ENCODE peak calls at places on chromosomes 13 and 19, in seven cellular contexts. One of them, this sample, is unnamed.

GRCh38 chr19:21593008-21593427 is 87.6 kb downstream of the ZNF429 start:
- DNase-seq in IMR-90: no peak
- DNase-seq in endothelial cell of umbilical vein: no peak
- DNase-seq in colonic mucosa: no peak
- DNase-seq in right atrium auricular region: no peak
- DNase-seq in cardiac muscle cell: no peak
- DNase-seq in naive thymus-derived CD4-positive, alpha-beta T cell: no peak
- DNase-seq in this sample: no peak

GRCh38 chr19:48636859-48637448 is at the start of gene DBP:
- DNase-seq in IMR-90: no peak
- DNase-seq in endothelial cell of umbilical vein: no peak
- DNase-seq in colonic mucosa: no peak
- DNase-seq in right atrium auricular region: no peak
- DNase-seq in cardiac muscle cell: peak; percentile 69
- DNase-seq in naive thymus-derived CD4-positive, alpha-beta T cell: no peak
- DNase-seq in this sample: peak; percentile 58

GRCh38 chr19:43777163-43777700 is 3.5 kb downstream of the KCNN4 start:
- DNase-seq in IMR-90: peak; percentile 36
- DNase-seq in endothelial cell of umbilical vein: no peak
- DNase-seq in colonic mucosa: no peak
- DNase-seq in right atrium auricular region: no peak
- DNase-seq in cardiac muscle cell: no peak
- DNase-seq in naive thymus-derived CD4-positive, alpha-beta T cell: peak; percentile 39
- DNase-seq in this sample: peak; percentile 57

GRCh38 chr13:75929074-75929473 is 292.9 kb downstream of the LMO7 start:
- DNase-seq in IMR-90: no peak
- DNase-seq in endothelial cell of umbilical vein: no peak
- DNase-seq in colonic mucosa: no peak
- DNase-seq in right atrium auricular region: no peak
- DNase-seq in cardiac muscle cell: no peak
- DNase-seq in naive thymus-derived CD4-positive, alpha-beta T cell: no peak
- DNase-seq in this sample: no peak

GRCh38 chr19:41870401-41870873 is 6.6 kb upstream of the CD79A start:
- DNase-seq in IMR-90: peak; percentile 61
- DNase-seq in endothelial cell of umbilical vein: no peak
- DNase-seq in colonic mucosa: no peak
- DNase-seq in right atrium auricular region: no peak
- DNase-seq in cardiac muscle cell: no peak
- DNase-seq in naive thymus-derived CD4-positive, alpha-beta T cell: no peak
- DNase-seq in this sample: peak; percentile 80

GRCh38 chr13:97254809-97255208 is 32.7 kb downstream of the MBNL2 start:
- DNase-seq in IMR-90: peak; percentile 86
- DNase-seq in endothelial cell of umbilical vein: no peak
- DNase-seq in colonic mucosa: no peak
- DNase-seq in right atrium auricular region: no peak
- DNase-seq in cardiac muscle cell: no peak
- DNase-seq in naive thymus-derived CD4-positive, alpha-beta T cell: no peak
- DNase-seq in this sample: peak; percentile 66

GRCh38 chr13:43786766-43787517 is at the start of gene ENOX1:
- DNase-seq in IMR-90: peak; percentile 74
- DNase-seq in endothelial cell of umbilical vein: peak; percentile 45
- DNase-seq in colonic mucosa: peak; percentile 22
- DNase-seq in right atrium auricular region: no peak
- DNase-seq in cardiac muscle cell: peak; percentile 86
- DNase-seq in naive thymus-derived CD4-positive, alpha-beta T cell: peak; percentile 5
- DNase-seq in this sample: peak; percentile 69

GRCh38 chr19:17090501-17091074 is 15.0 kb downstream of the MYO9B start:
- DNase-seq in IMR-90: peak; percentile 60
- DNase-seq in endothelial cell of umbilical vein: no peak
- DNase-seq in colonic mucosa: no peak
- DNase-seq in right atrium auricular region: no peak
- DNase-seq in cardiac muscle cell: no peak
- DNase-seq in naive thymus-derived CD4-positive, alpha-beta T cell: no peak
- DNase-seq in this sample: no peak

GRCh38 chr13:29502391-29503008 is 93.0 kb downstream of the SLC7A1 start:
- DNase-seq in IMR-90: no peak
- DNase-seq in endothelial cell of umbilical vein: no peak
- DNase-seq in colonic mucosa: no peak
- DNase-seq in right atrium auricular region: no peak
- DNase-seq in cardiac muscle cell: no peak
- DNase-seq in naive thymus-derived CD4-positive, alpha-beta T cell: no peak
- DNase-seq in this sample: no peak

GRCh38 chr19:1020868-1021425 is at the start of gene TMEM259:
- DNase-seq in IMR-90: peak; percentile 96
- DNase-seq in endothelial cell of umbilical vein: peak; percentile 97
- DNase-seq in colonic mucosa: peak; percentile 98
- DNase-seq in right atrium auricular region: peak; percentile 97
- DNase-seq in cardiac muscle cell: peak; percentile 99
- DNase-seq in naive thymus-derived CD4-positive, alpha-beta T cell: peak; percentile 98
- DNase-seq in this sample: peak; percentile 93

GRCh38 chr19:6718741-6719539 is 1.5 kb downstream of the C3 start:
- DNase-seq in IMR-90: no peak
- DNase-seq in endothelial cell of umbilical vein: no peak
- DNase-seq in colonic mucosa: no peak
- DNase-seq in right atrium auricular region: no peak
- DNase-seq in cardiac muscle cell: peak; percentile 9
- DNase-seq in naive thymus-derived CD4-positive, alpha-beta T cell: no peak
- DNase-seq in this sample: no peak

GRCh38 chr13:113155201-113155600 is 3.2 kb upstream of the PROZ start:
- DNase-seq in IMR-90: no peak
- DNase-seq in endothelial cell of umbilical vein: no peak
- DNase-seq in colonic mucosa: no peak
- DNase-seq in right atrium auricular region: peak; percentile 55
- DNase-seq in cardiac muscle cell: no peak
- DNase-seq in naive thymus-derived CD4-positive, alpha-beta T cell: no peak
- DNase-seq in this sample: no peak

GRCh38 chr13:67117010-67117550 is 113.1 kb downstream of the PCDH9 start:
- DNase-seq in IMR-90: no peak
- DNase-seq in endothelial cell of umbilical vein: no peak
- DNase-seq in colonic mucosa: no peak
- DNase-seq in right atrium auricular region: no peak
- DNase-seq in cardiac muscle cell: no peak
- DNase-seq in naive thymus-derived CD4-positive, alpha-beta T cell: no peak
- DNase-seq in this sample: no peak

GRCh38 chr13:109792416-109793090 is 6.2 kb upstream of the IRS2 start:
- DNase-seq in IMR-90: no peak
- DNase-seq in endothelial cell of umbilical vein: no peak
- DNase-seq in colonic mucosa: no peak
- DNase-seq in right atrium auricular region: no peak
- DNase-seq in cardiac muscle cell: no peak
- DNase-seq in naive thymus-derived CD4-positive, alpha-beta T cell: no peak
- DNase-seq in this sample: no peak

GRCh38 chr13:74270018-74270417 is 135.8 kb upstream of the KLF12 start:
- DNase-seq in IMR-90: peak; percentile 10
- DNase-seq in endothelial cell of umbilical vein: no peak
- DNase-seq in colonic mucosa: no peak
- DNase-seq in right atrium auricular region: no peak
- DNase-seq in cardiac muscle cell: no peak
- DNase-seq in naive thymus-derived CD4-positive, alpha-beta T cell: no peak
- DNase-seq in this sample: no peak

GRCh38 chr13:99124695-99125334 is 75.8 kb upstream of the UBAC2 start:
- DNase-seq in IMR-90: peak; percentile 45
- DNase-seq in endothelial cell of umbilical vein: peak; percentile 86
- DNase-seq in colonic mucosa: no peak
- DNase-seq in right atrium auricular region: no peak
- DNase-seq in cardiac muscle cell: no peak
- DNase-seq in naive thymus-derived CD4-positive, alpha-beta T cell: no peak
- DNase-seq in this sample: peak; percentile 7

GRCh38 chr13:98142427-98143156 is at the start of gene FARP1:
- DNase-seq in IMR-90: peak; percentile 65
- DNase-seq in endothelial cell of umbilical vein: peak; percentile 55
- DNase-seq in colonic mucosa: peak; percentile 79
- DNase-seq in right atrium auricular region: no peak
- DNase-seq in cardiac muscle cell: peak; percentile 91
- DNase-seq in naive thymus-derived CD4-positive, alpha-beta T cell: no peak
- DNase-seq in this sample: peak; percentile 79

GRCh38 chr19:7994923-7995682 is 10.3 kb downstream of the ELAVL1 start:
- DNase-seq in IMR-90: peak; percentile 10
- DNase-seq in endothelial cell of umbilical vein: no peak
- DNase-seq in colonic mucosa: no peak
- DNase-seq in right atrium auricular region: no peak
- DNase-seq in cardiac muscle cell: no peak
- DNase-seq in naive thymus-derived CD4-positive, alpha-beta T cell: no peak
- DNase-seq in this sample: no peak

GRCh38 chr19:38386968-38387549 is 775 bp downstream of the GGN start:
- DNase-seq in IMR-90: no peak
- DNase-seq in endothelial cell of umbilical vein: no peak
- DNase-seq in colonic mucosa: peak; percentile 27
- DNase-seq in right atrium auricular region: no peak
- DNase-seq in cardiac muscle cell: peak; percentile 13
- DNase-seq in naive thymus-derived CD4-positive, alpha-beta T cell: no peak
- DNase-seq in this sample: no peak

GRCh38 chr13:94464771-94465170 is 14.7 kb downstream of the DCT start:
- DNase-seq in IMR-90: no peak
- DNase-seq in endothelial cell of umbilical vein: no peak
- DNase-seq in colonic mucosa: no peak
- DNase-seq in right atrium auricular region: no peak
- DNase-seq in cardiac muscle cell: no peak
- DNase-seq in naive thymus-derived CD4-positive, alpha-beta T cell: no peak
- DNase-seq in this sample: no peak

GRCh38 chr13:106416645-106417044 is 118.8 kb downstream of the EFNB2 start:
- DNase-seq in IMR-90: no peak
- DNase-seq in endothelial cell of umbilical vein: no peak
- DNase-seq in colonic mucosa: no peak
- DNase-seq in right atrium auricular region: no peak
- DNase-seq in cardiac muscle cell: no peak
- DNase-seq in naive thymus-derived CD4-positive, alpha-beta T cell: no peak
- DNase-seq in this sample: peak; percentile 5

GRCh38 chr19:12695997-12696365 is 450 bp downstream of the FBXW9 start:
- DNase-seq in IMR-90: no peak
- DNase-seq in endothelial cell of umbilical vein: no peak
- DNase-seq in colonic mucosa: no peak
- DNase-seq in right atrium auricular region: no peak
- DNase-seq in cardiac muscle cell: no peak
- DNase-seq in naive thymus-derived CD4-positive, alpha-beta T cell: no peak
- DNase-seq in this sample: no peak

GRCh38 chr19:2800506-2800905 is 15.2 kb downstream of the THOP1 start:
- DNase-seq in IMR-90: no peak
- DNase-seq in endothelial cell of umbilical vein: no peak
- DNase-seq in colonic mucosa: no peak
- DNase-seq in right atrium auricular region: no peak
- DNase-seq in cardiac muscle cell: no peak
- DNase-seq in naive thymus-derived CD4-positive, alpha-beta T cell: no peak
- DNase-seq in this sample: no peak

GRCh38 chr13:26759907-26760834 is at the start of gene GPR12:
- DNase-seq in IMR-90: no peak
- DNase-seq in endothelial cell of umbilical vein: peak; percentile 3
- DNase-seq in colonic mucosa: no peak
- DNase-seq in right atrium auricular region: no peak
- DNase-seq in cardiac muscle cell: peak; percentile 22
- DNase-seq in naive thymus-derived CD4-positive, alpha-beta T cell: no peak
- DNase-seq in this sample: peak; percentile 14

DNA sequence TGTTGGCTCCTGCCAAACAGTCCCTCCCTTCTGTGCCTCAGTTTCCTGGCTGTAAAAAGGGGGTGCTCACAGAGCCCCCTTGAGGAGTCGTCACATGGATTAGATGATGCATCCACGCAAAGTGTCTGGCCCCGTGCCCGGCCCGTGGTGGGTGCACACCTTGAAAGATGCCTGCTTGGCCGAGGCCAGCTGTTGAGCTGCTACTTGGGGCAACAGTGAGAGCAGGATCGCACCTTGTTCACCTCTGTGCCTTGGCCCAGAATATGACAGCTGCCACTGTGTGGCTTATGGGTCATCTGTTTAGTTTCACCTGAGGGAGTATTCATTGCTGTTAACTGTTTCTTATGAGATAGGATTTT is 17.7 kb downstream of the CRTC1 start:
- DNase-seq in IMR-90: no peak
- DNase-seq in endothelial cell of umbilical vein: no peak
- DNase-seq in colonic mucosa: no peak
- DNase-seq in right atrium auricular region: no peak
- DNase-seq in cardiac muscle cell: no peak
- DNase-seq in naive thymus-derived CD4-positive, alpha-beta T cell: no peak
- DNase-seq in this sample: no peak
- H3K4me3 ChIP-seq in IMR-90: no peak overlapping the region
- H3K4me3 ChIP-seq in endothelial cell of umbilical vein: no peak overlapping the region
- H3K4me3 ChIP-seq in colonic mucosa: peak overlapping the region; percentile 23
- H3K4me3 ChIP-seq in right atrium auricular region: peak overlapping the region; percentile 50
- H3K4me3 ChIP-seq in cardiac muscle cell: no peak overlapping the region
- H3K4me3 ChIP-seq in naive thymus-derived CD4-positive, alpha-beta T cell: peak overlapping the region; percentile 71
- H3K4me3 ChIP-seq in this sample: no peak overlapping the region

GRCh38 chr13:41463823-41464602 is 6.7 kb downstream of the RGCC start:
- DNase-seq in IMR-90: no peak
- DNase-seq in endothelial cell of umbilical vein: no peak
- DNase-seq in colonic mucosa: no peak
- DNase-seq in right atrium auricular region: no peak
- DNase-seq in cardiac muscle cell: no peak
- DNase-seq in naive thymus-derived CD4-positive, alpha-beta T cell: no peak
- DNase-seq in this sample: no peak
- H3K36me3 ChIP-seq in IMR-90: peaks cover 69% of the 10 kb centered on the region
- H3K36me3 ChIP-seq in endothelial cell of umbilical vein: peaks cover 16% of the 10 kb centered on the region
- H3K36me3 ChIP-seq in colonic mucosa: no peaks in the 10 kb centered on the region
- H3K36me3 ChIP-seq in right atrium auricular region: peaks cover 34% of the 10 kb centered on the region
- H3K36me3 ChIP-seq in cardiac muscle cell: no peaks in the 10 kb centered on the region
- H3K36me3 ChIP-seq in naive thymus-derived CD4-positive, alpha-beta T cell: peaks cover 16% of the 10 kb centered on the region
- H3K36me3 ChIP-seq in this sample: no peaks in the 10 kb centered on the region

GRCh38 chr19:15812059-15812722 is 3.3 kb downstream of the OR10H1 start:
- DNase-seq in IMR-90: no peak
- DNase-seq in endothelial cell of umbilical vein: no peak
- DNase-seq in colonic mucosa: no peak
- DNase-seq in right atrium auricular region: no peak
- DNase-seq in cardiac muscle cell: no peak
- DNase-seq in naive thymus-derived CD4-positive, alpha-beta T cell: peak; percentile 29
- DNase-seq in this sample: no peak

GRCh38 chr19:15811476-15811875 is 4.0 kb downstream of the OR10H1 start:
- DNase-seq in IMR-90: no peak
- DNase-seq in endothelial cell of umbilical vein: no peak
- DNase-seq in colonic mucosa: no peak
- DNase-seq in right atrium auricular region: no peak
- DNase-seq in cardiac muscle cell: no peak
- DNase-seq in naive thymus-derived CD4-positive, alpha-beta T cell: no peak
- DNase-seq in this sample: no peak

GRCh38 chr19:15810335-15810734 is 5.1 kb downstream of the OR10H1 start:
- DNase-seq in IMR-90: no peak
- DNase-seq in endothelial cell of umbilical vein: no peak
- DNase-seq in colonic mucosa: peak; percentile 35
- DNase-seq in right atrium auricular region: no peak
- DNase-seq in cardiac muscle cell: no peak
- DNase-seq in naive thymus-derived CD4-positive, alpha-beta T cell: no peak
- DNase-seq in this sample: peak; percentile 23

GRCh38 chr19:15813916-15814315 is 1.5 kb downstream of the OR10H1 start:
- DNase-seq in IMR-90: no peak
- DNase-seq in endothelial cell of umbilical vein: no peak
- DNase-seq in colonic mucosa: no peak
- DNase-seq in right atrium auricular region: no peak
- DNase-seq in cardiac muscle cell: no peak
- DNase-seq in naive thymus-derived CD4-positive, alpha-beta T cell: no peak
- DNase-seq in this sample: no peak

GRCh38 chr19:15815306-15815705 is at the start of gene OR10H1:
- DNase-seq in IMR-90: no peak
- DNase-seq in endothelial cell of umbilical vein: no peak
- DNase-seq in colonic mucosa: no peak
- DNase-seq in right atrium auricular region: no peak
- DNase-seq in cardiac muscle cell: no peak
- DNase-seq in naive thymus-derived CD4-positive, alpha-beta T cell: no peak
- DNase-seq in this sample: no peak
- H3K9me3 ChIP-seq in IMR-90: peaks cover 11% of the 10 kb centered on the region
- H3K9me3 ChIP-seq in endothelial cell of umbilical vein: no peaks in the 10 kb centered on the region
- H3K9me3 ChIP-seq in colonic mucosa: no peaks in the 10 kb centered on the region
- H3K9me3 ChIP-seq in right atrium auricular region: no peaks in the 10 kb centered on the region
- H3K9me3 ChIP-seq in cardiac muscle cell: no peaks in the 10 kb centered on the region
- H3K9me3 ChIP-seq in naive thymus-derived CD4-positive, alpha-beta T cell: no peaks in the 10 kb centered on the region
- H3K9me3 ChIP-seq in this sample: no peaks in the 10 kb centered on the region

GRCh38 chr19:14363203-14364097 is 17.8 kb upstream of the ADGRE5 start:
- DNase-seq in IMR-90: peak; percentile 42
- DNase-seq in endothelial cell of umbilical vein: peak; percentile 38
- DNase-seq in colonic mucosa: peak; percentile 71
- DNase-seq in right atrium auricular region: peak; percentile 67
- DNase-seq in cardiac muscle cell: peak; percentile 52
- DNase-seq in naive thymus-derived CD4-positive, alpha-beta T cell: no peak
- DNase-seq in this sample: peak; percentile 87
- H3K4me3 ChIP-seq in IMR-90: no peak overlapping the region
- H3K4me3 ChIP-seq in endothelial cell of umbilical vein: peak overlapping the region; percentile 3
- H3K4me3 ChIP-seq in colonic mucosa: no peak overlapping the region
- H3K4me3 ChIP-seq in right atrium auricular region: peak overlapping the region; percentile 38
- H3K4me3 ChIP-seq in cardiac muscle cell: no peak overlapping the region
- H3K4me3 ChIP-seq in naive thymus-derived CD4-positive, alpha-beta T cell: peak overlapping the region; percentile 78
- H3K4me3 ChIP-seq in this sample: peak overlapping the region; percentile 39

This sample was measured in MG63.